ENCODE peak calls at places on chromosome 1, in seven cellular contexts. T, N, G, M, Q, J and Y are unnamed samples.

GRCh38 chr1:42646056-42646455 is 12.2 kb upstream of the PPIH start:
- DNase-seq in N (no peak), M (no peak), Q (no peak), J (no peak), G (no peak), T (no peak), Y (no peak)

GRCh38 chr1:211714154-211714553 is 38.7 kb upstream of the NEK2 start:
- DNase-seq in G (no peak), M (no peak), N (no peak), T (no peak), J (no peak), Q (no peak), Y (no peak)

GRCh38 chr1:173205146-173206051 is 1.7 kb downstream of the TNFSF4 start:
- DNase-seq in Q (peak; percentile 15), J (peak; percentile 54), T (peak; percentile 47), G (no peak), N (no peak), M (peak; percentile 25), Y (no peak)

GRCh38 chr1:48200166-48200900 is 22.2 kb upstream of the SLC5A9 start:
- DNase-seq in G (no peak), T (no peak), J (no peak), Q (no peak), N (no peak), M (no peak), Y (no peak)

GRCh38 chr1:216815239-216815955 is 92.2 kb upstream of the ESRRG start:
- DNase-seq in N (peak; percentile 64), J (no peak), T (peak; percentile 7), Q (no peak), G (no peak), M (no peak), Y (no peak)

GRCh38 chr1:215005078-215005477 is 77.5 kb upstream of the KCNK2 start:
- DNase-seq in M (no peak), T (peak; percentile 8), N (no peak), G (no peak), J (no peak), Q (no peak), Y (no peak)

GRCh38 chr1:89518116-89518780 is 6.4 kb upstream of the LRRC8B start:
- DNase-seq in J (peak; percentile 32), M (no peak), T (peak; percentile 16), G (no peak), N (no peak), Q (no peak), Y (no peak)

GRCh38 chr1:19559641-19560040 is 74.3 kb upstream of the CAPZB start:
- DNase-seq in M (no peak), T (no peak), J (no peak), G (no peak), N (no peak), Q (no peak), Y (peak; percentile 13)

GRCh38 chr1:93442276-93442675 is 5.6 kb upstream of the FNBP1L start:
- DNase-seq in T (no peak), N (no peak), Q (no peak), J (no peak), M (no peak), G (peak; percentile 43), Y (peak; percentile 27)

GRCh38 chr1:147549526-147549925 is 8.2 kb downstream of the BCL9 start:
- DNase-seq in Q (no peak), T (no peak), J (no peak), N (no peak), M (no peak), G (no peak), Y (no peak)

DNA sequence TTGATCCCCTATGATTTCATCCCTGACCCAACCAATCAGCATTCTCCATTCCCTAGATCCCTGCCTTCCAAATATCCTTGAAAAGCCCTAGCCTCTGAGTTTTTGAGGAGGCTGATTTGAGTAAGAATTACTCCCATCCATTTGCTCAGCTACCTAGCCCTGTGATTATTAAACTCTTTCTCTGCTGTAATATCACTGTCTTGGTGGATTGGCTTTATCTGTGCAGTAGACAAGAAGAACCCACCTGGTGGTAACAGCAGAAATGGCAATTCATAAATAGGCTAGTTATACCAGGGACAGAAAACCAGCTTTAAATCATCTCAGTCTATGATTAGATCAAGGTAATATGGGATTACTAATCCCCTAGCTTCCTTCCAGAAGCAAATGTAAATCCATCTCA is 13.0 kb downstream of the IL20 start:
- DNase-seq in Q (no peak), J (no peak), G (no peak), T (no peak), N (no peak), M (no peak), Y (no peak)
- TF ChIP-seq CTCF in Q (no peak), J (no peak), G (no peak), T (no peak), N (peak; percentile 24), M (no peak), Y (no peak)

GRCh38 chr1:170538687-170539086 is 6.7 kb downstream of the GORAB start:
- DNase-seq in Q (no peak), T (no peak), J (no peak), G (no peak), N (no peak), M (no peak), Y (no peak)
- H3K27ac ChIP-seq in Q (no peak overlapping the region), T (no peak overlapping the region), J (no peak overlapping the region), G (peak overlapping the region; percentile 28), N (no peak overlapping the region), M (no peak overlapping the region), Y (no peak overlapping the region)

DNA sequence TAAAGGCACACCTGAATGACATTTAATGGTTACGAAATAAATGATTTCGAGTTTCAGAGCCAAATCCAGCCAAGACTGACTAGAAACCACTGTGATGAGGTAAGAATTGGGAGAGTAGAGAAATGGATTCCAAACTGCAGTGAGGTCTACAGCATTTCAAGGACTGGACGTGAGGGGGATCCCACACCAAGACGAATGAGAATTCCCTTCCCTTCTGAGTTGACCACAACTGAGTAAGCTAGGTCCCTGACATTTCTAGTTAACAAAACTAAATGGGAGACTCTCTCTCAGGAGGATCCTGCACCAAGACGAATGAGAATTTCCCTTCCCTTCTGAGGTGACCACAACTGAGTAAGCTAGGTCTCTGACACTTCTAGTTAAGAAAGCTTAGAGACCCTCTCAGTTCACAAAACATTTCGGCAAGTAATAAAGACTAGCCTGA is 1.6 kb upstream of the SPATA1 start:
- DNase-seq in T (peak; percentile 9), G (no peak), Q (no peak), N (peak; percentile 12), M (no peak), J (no peak), Y (peak; percentile 15)
- TF ChIP-seq CTCF in T (no peak), G (no peak), Q (no peak), N (no peak), M (no peak), J (no peak), Y (no peak)

DNA sequence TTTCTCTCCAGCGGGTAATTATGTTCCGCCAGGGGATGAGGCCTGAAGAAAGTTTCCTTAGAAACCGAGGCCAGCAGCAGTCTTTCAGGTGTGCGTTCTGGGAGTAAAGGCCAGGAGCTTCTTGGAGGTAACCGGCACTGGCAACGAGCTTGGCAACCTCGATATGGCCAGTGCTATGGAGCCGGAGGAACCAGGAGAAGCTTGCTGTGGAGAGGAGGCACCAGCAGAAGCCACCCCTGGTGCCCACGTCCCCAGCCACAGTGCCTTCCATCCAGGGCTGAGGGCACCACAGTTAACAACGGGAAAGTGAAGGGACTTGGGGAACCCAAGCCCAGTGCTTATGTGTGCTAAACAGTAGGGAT is 41.5 kb upstream of the LIN9 start:
- DNase-seq in G (no peak), Q (no peak), M (peak; percentile 18), N (no peak), J (no peak), T (no peak), Y (no peak)
- H3K27ac ChIP-seq in G (no peak overlapping the region), Q (no peak overlapping the region), M (no peak overlapping the region), N (peak overlapping the region; percentile 71), J (peak overlapping the region; percentile 36), T (no peak overlapping the region), Y (no peak overlapping the region)

GRCh38 chr1:64245495-64245894 is 42.1 kb downstream of the UBE2U start:
- DNase-seq in G (no peak), Q (no peak), T (peak; percentile 79), N (no peak), J (no peak), M (no peak), Y (no peak)

GRCh38 chr1:64243757-64244080 is 40.3 kb downstream of the UBE2U start:
- DNase-seq in M (no peak), T (no peak), N (no peak), G (no peak), Q (no peak), J (no peak), Y (no peak)

GRCh38 chr1:64240209-64240608 is 36.8 kb downstream of the UBE2U start:
- DNase-seq in N (no peak), T (no peak), G (no peak), Q (no peak), J (no peak), M (no peak), Y (no peak)

GRCh38 chr1:64241069-64241468 is 37.6 kb downstream of the UBE2U start:
- DNase-seq in Q (no peak), J (no peak), N (no peak), M (no peak), G (no peak), T (no peak), Y (no peak)

GRCh38 chr1:64242895-64243756 is 39.7 kb downstream of the UBE2U start:
- DNase-seq in Q (no peak), N (peak; percentile 53), M (no peak), T (peak; percentile 75), J (no peak), G (no peak), Y (peak; percentile 59)
- TF ChIP-seq CTCF in Q (peak; percentile 55), N (peak; percentile 72), M (no peak), T (peak; percentile 72), J (peak; percentile 51), G (peak; percentile 33), Y (peak; percentile 55)

DNA sequence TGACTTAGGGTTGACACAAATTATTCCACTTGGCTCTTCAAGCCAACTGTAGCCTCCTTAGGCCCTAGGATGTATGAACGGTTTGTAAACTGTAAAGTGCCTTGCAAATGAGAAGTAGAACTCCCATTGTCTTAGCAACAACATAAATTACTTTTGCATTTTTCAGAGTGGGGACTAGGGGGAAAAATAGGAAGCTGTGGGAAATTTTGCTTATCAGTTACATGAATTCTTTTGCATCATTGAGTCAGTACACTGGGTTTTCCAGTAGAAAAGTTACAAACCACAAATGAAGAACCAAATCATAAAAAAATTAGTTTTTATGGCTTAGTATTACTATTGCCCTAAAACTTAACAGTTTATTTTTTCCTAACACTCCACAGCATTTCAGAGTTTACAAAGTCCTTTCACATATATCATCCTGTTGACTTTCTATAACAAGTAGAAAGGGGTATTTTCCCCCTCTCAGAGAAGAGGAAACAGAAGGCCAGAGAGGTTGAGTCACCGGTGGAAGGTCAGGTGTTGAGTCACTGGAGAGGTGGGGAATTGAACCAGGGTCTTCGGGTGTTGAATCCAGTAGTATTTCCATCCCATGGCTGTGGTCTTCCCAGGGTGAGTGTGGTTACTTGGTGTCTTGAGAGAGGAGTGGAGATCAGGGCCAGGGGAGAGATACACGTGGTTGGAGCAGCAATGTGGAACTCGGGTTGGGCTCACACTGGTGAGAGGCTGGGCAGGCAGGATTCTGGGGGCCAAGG is 71.9 kb upstream of the USP24 start:
- DNase-seq in M (no peak), G (no peak), N (no peak), Q (no peak), T (no peak), J (no peak), Y (no peak)
- H3K27ac ChIP-seq in M (peak overlapping the region; percentile 29), G (no peak overlapping the region), N (no peak overlapping the region), Q (no peak overlapping the region), T (no peak overlapping the region), J (no peak overlapping the region), Y (no peak overlapping the region)

GRCh38 chr1:154819628-154820590 is 50.2 kb downstream of the KCNN3 start:
- DNase-seq in Q (peak; percentile 23), N (peak; percentile 62), M (no peak), G (no peak), J (no peak), T (no peak), Y (peak; percentile 34)
- TF ChIP-seq CTCF in Q (no peak), N (peak; percentile 55), M (no peak), G (no peak), J (no peak), T (peak; percentile 26), Y (no peak)

GRCh38 chr1:185069202-185069601 is 23.8 kb downstream of the RNF2 start:
- DNase-seq in N (no peak), T (no peak), J (no peak), Q (no peak), G (no peak), M (no peak), Y (no peak)
- H3K27ac ChIP-seq in N (no peak overlapping the region), T (no peak overlapping the region), J (no peak overlapping the region), Q (no peak overlapping the region), G (no peak overlapping the region), M (no peak overlapping the region), Y (no peak overlapping the region)